ENCODE peak calls at places on chromosomes 11 and 22, in five cellular contexts. One of them, this sample, is unnamed.

GRCh38 chr22:20062766-20063083 is 17.3 kb upstream of the DGCR8 start:
- DNase-seq in A549: no peak
- DNase-seq in H1: no peak
- DNase-seq in HepG2: no peak
- DNase-seq in K562: no peak
- DNase-seq in this sample: peak

GRCh38 chr11:95923730-95924413 is at the start of gene MTMR2:
- DNase-seq in A549: peak
- DNase-seq in H1: peak
- DNase-seq in HepG2: peak
- DNase-seq in K562: peak
- DNase-seq in this sample: peak

GRCh38 chr11:94175545-94175944 is 46.9 kb downstream of the PANX1 start:
- DNase-seq in A549: no peak
- DNase-seq in H1: no peak
- DNase-seq in HepG2: no peak
- DNase-seq in K562: no peak
- DNase-seq in this sample: peak

GRCh38 chr11:93543292-93543977 is at the start of gene SMCO4:
- DNase-seq in A549: peak
- DNase-seq in H1: peak
- DNase-seq in HepG2: peak
- DNase-seq in K562: peak
- DNase-seq in this sample: peak

GRCh38 chr11:68308068-68308467 is 4.3 kb upstream of the LRP5 start:
- DNase-seq in A549: no peak
- DNase-seq in H1: no peak
- DNase-seq in HepG2: no peak
- DNase-seq in K562: no peak
- DNase-seq in this sample: no peak

GRCh38 chr11:9089061-9089460 is 2.3 kb downstream of the SCUBE2 start:
- DNase-seq in A549: no peak
- DNase-seq in H1: no peak
- DNase-seq in HepG2: no peak
- DNase-seq in K562: no peak
- DNase-seq in this sample: no peak

GRCh38 chr22:45887202-45888131 is 89.5 kb downstream of the WNT7B start:
- DNase-seq in A549: no peak
- DNase-seq in H1: no peak
- DNase-seq in HepG2: no peak
- DNase-seq in K562: no peak
- DNase-seq in this sample: no peak

GRCh38 chr11:75499423-75500305 is 26.1 kb downstream of the GDPD5 start:
- DNase-seq in A549: peak
- DNase-seq in H1: no peak
- DNase-seq in HepG2: no peak
- DNase-seq in K562: no peak
- DNase-seq in this sample: peak

GRCh38 chr11:65584102-65584501 is 8.2 kb downstream of the EHBP1L1 start:
- DNase-seq in A549: no peak
- DNase-seq in H1: no peak
- DNase-seq in HepG2: no peak
- DNase-seq in K562: no peak
- DNase-seq in this sample: no peak

GRCh38 chr11:77151804-77152513 is 23.9 kb downstream of the MYO7A start:
- DNase-seq in A549: no peak
- DNase-seq in H1: no peak
- DNase-seq in HepG2: no peak
- DNase-seq in K562: no peak
- DNase-seq in this sample: peak
- TF ChIP-seq MAFK in A549: no peak
- TF ChIP-seq MAFK in H1: no peak
- TF ChIP-seq MAFK in HepG2: no peak
- TF ChIP-seq MAFK in K562: no peak
- TF ChIP-seq MAFK in this sample: no peak

DNA sequence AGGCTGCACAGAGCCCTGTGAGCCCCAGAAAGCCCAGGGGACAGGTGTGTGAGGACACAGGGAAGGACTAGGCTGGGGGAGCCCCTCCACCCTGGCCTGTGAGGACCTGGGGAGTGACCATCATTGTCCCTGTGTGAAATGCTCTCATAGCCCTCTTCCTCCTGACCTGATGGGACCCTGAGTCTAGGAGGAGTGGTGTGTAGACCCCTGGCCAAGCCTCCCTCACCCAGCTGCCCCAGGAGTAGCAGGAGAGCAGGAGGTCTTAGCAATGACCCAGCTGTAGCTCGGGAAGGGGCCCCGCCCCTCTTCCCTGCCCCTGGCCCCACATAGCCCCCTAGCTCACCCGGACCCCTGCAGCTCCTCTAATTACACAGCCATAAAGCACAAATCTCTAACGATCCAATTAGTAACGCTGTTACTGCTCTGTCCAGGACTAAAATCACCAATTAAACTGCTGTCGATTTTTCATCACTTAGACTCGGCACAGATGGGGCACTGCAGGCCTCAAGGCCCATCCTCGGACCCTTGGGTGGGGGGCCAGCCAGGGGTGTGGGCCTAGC is 6.6 kb upstream of the CABP7 start:
- DNase-seq in A549: no peak
- DNase-seq in H1: no peak
- DNase-seq in HepG2: no peak
- DNase-seq in K562: no peak
- DNase-seq in this sample: no peak
- TF ChIP-seq MAFK in A549: no peak
- TF ChIP-seq MAFK in H1: no peak
- TF ChIP-seq MAFK in HepG2: no peak
- TF ChIP-seq MAFK in K562: no peak
- TF ChIP-seq MAFK in this sample: no peak

GRCh38 chr11:2885017-2885675 is 429 bp downstream of the CDKN1C start:
- DNase-seq in A549: peak
- DNase-seq in H1: no peak
- DNase-seq in HepG2: no peak
- DNase-seq in K562: peak
- DNase-seq in this sample: peak
- TF ChIP-seq MAFK in A549: no peak
- TF ChIP-seq MAFK in H1: no peak
- TF ChIP-seq MAFK in HepG2: no peak
- TF ChIP-seq MAFK in K562: no peak
- TF ChIP-seq MAFK in this sample: no peak

GRCh38 chr22:38484244-38484643 is 16.3 kb downstream of the KDELR3 start:
- DNase-seq in A549: no peak
- DNase-seq in H1: no peak
- DNase-seq in HepG2: no peak
- DNase-seq in K562: no peak
- DNase-seq in this sample: no peak

GRCh38 chr22:38482662-38483308 is 14.9 kb downstream of the KDELR3 start:
- DNase-seq in A549: no peak
- DNase-seq in H1: no peak
- DNase-seq in HepG2: no peak
- DNase-seq in K562: no peak
- DNase-seq in this sample: no peak

GRCh38 chr22:38479096-38479840 is 11.4 kb downstream of the KDELR3 start:
- DNase-seq in A549: no peak
- DNase-seq in H1: no peak
- DNase-seq in HepG2: no peak
- DNase-seq in K562: no peak
- DNase-seq in this sample: no peak

GRCh38 chr22:38481871-38482332 is 14.0 kb downstream of the KDELR3 start:
- DNase-seq in A549: no peak
- DNase-seq in H1: no peak
- DNase-seq in HepG2: no peak
- DNase-seq in K562: no peak
- DNase-seq in this sample: no peak

GRCh38 chr22:38481162-38481870 is 13.4 kb downstream of the KDELR3 start:
- DNase-seq in A549: no peak
- DNase-seq in H1: no peak
- DNase-seq in HepG2: no peak
- DNase-seq in K562: no peak
- DNase-seq in this sample: no peak
- TF ChIP-seq MAFK in A549: no peak
- TF ChIP-seq MAFK in H1: no peak
- TF ChIP-seq MAFK in HepG2: no peak
- TF ChIP-seq MAFK in K562: no peak
- TF ChIP-seq MAFK in this sample: no peak

DNA sequence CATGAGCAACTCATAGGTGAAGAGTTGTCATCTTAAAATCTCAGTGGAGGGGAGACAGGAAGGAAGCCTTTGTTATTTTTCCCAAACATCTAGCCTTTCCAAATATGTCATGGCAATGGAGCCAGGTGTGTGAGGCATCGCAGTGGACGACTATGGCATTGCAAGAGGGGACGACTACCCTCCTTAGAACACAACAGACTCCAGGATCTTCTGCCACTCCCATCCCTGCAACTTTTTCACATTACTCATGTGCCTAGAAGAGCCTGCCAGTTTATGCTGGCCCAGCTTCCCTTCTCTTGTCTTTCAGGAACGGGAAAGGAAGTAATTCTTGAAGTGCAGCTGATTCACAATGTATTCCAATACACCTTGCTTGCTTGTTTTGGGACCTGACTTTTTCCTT is 1008.4 kb downstream of the OPCML start:
- DNase-seq in A549: no peak
- DNase-seq in H1: no peak
- DNase-seq in HepG2: no peak
- DNase-seq in K562: no peak
- DNase-seq in this sample: no peak
- TF ChIP-seq MAFK in A549: no peak
- TF ChIP-seq MAFK in H1: no peak
- TF ChIP-seq MAFK in HepG2: no peak
- TF ChIP-seq MAFK in K562: no peak
- TF ChIP-seq MAFK in this sample: no peak

DNA sequence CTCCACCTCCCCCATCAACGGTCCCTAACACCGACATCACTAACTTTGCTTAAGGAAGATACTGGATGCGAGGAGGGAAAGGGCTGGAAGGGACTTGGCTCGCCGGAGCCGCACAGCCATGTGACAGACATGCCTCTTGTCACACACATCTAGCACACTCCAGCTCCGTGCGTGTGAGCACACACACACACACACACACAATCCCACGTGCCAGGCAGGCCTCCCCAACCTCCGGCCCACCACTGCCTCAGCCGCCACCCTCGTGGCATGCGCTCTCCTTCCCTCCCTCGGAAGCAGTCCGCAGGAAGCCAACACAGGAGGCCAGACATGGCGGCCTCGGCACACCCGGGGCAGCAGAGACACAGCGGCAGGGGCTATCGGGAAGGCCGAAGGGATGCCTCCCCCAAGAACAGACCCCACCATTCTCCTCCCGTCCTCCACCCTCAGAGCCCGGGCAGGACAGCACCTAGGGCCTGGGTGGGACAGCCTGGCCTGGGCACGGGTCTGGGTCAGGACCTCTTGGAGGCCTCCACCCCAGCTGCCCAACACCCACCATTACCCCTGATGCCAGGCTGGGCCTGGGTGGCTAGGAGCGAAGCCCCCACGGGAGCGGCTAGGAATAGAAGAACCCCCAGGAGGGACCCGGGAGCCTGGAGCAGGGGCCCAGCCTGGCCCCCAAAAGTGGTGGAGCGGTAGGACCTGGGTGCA is 1.0 kb downstream of the MFNG start:
- DNase-seq in A549: no peak
- DNase-seq in H1: no peak
- DNase-seq in HepG2: no peak
- DNase-seq in K562: no peak
- DNase-seq in this sample: no peak
- TF ChIP-seq MAFK in A549: no peak
- TF ChIP-seq MAFK in H1: no peak
- TF ChIP-seq MAFK in HepG2: no peak
- TF ChIP-seq MAFK in K562: no peak
- TF ChIP-seq MAFK in this sample: no peak

GRCh38 chr11:90744169-90744568 is 521.3 kb upstream of the CHORDC1 start:
- DNase-seq in A549: no peak
- DNase-seq in H1: no peak
- DNase-seq in HepG2: no peak
- DNase-seq in K562: no peak
- DNase-seq in this sample: no peak

GRCh38 chr11:90747057-90747456 is 524.2 kb upstream of the CHORDC1 start:
- DNase-seq in A549: peak
- DNase-seq in H1: no peak
- DNase-seq in HepG2: no peak
- DNase-seq in K562: no peak
- DNase-seq in this sample: no peak
- TF ChIP-seq MAFK in A549: no peak
- TF ChIP-seq MAFK in H1: no peak
- TF ChIP-seq MAFK in HepG2: no peak
- TF ChIP-seq MAFK in K562: no peak
- TF ChIP-seq MAFK in this sample: no peak

DNA sequence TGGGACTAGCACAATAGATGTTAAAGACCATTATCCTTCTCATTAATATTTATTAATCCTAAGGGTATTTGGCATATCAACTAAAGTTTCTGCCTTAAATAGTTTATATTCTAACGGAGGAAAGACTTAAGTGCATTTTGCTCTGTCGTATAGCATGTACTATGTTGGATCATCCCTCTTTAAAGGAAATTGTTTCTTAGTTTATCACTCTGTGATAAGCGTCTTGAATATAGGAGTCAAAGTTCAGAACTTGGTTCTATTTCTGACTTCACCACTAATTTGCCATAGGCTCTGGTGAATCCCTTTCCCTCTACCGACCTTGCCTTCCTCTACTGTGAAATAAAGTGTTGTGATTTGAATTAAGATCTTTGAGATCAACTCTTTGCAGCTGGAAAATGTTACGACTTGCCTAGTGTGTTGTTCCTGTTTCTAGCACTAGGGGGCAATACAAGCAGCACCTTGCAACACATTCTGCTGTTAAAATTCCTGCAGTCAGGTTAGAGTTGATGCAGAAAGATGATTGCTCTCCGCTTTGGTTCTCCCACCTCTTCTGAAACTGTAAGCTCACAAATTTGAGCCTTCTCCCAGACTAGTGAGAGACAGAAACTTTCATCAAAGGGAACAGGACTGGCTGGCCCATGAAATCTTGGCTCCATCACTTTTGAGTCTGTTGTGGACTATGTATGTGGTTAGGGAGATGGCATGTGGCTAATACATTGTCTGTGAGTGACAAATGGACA is 27.8 kb upstream of the ZNRF3 start:
- DNase-seq in A549: peak
- DNase-seq in H1: no peak
- DNase-seq in HepG2: peak
- DNase-seq in K562: peak
- DNase-seq in this sample: peak
- TF ChIP-seq MAFK in A549: no peak
- TF ChIP-seq MAFK in H1: no peak
- TF ChIP-seq MAFK in HepG2: no peak
- TF ChIP-seq MAFK in K562: no peak
- TF ChIP-seq MAFK in this sample: no peak

This sample was measured in IMR-90.